ENCODE peak calls at places on chromosomes 6 and 20, in nine cellular contexts. One of them, this sample, is unnamed.

GRCh38 chr20:52379723-52380336 is 188.3 kb upstream of the ZFP64 start:
- DNase-seq in AG09309: no peak
- DNase-seq in sigmoid colon: no peak
- DNase-seq in foreskin keratinocyte: no peak
- DNase-seq in omental fat pad: no peak
- DNase-seq in astrocyte of the spinal cord: peak
- DNase-seq in pancreas: peak
- DNase-seq in tibial artery: peak
- DNase-seq in upper lobe of right lung: peak
- DNase-seq in this sample: peak

GRCh38 chr6:170344631-170345576 is 38.3 kb downstream of the FAM120B start:
- DNase-seq in sigmoid colon: no peak
- DNase-seq in AG09309: peak
- DNase-seq in pancreas: no peak
- DNase-seq in omental fat pad: no peak
- DNase-seq in upper lobe of right lung: no peak
- DNase-seq in tibial artery: no peak
- DNase-seq in astrocyte of the spinal cord: peak
- DNase-seq in foreskin keratinocyte: peak
- DNase-seq in this sample: peak

GRCh38 chr6:41505084-41506049 is 40.8 kb upstream of the FOXP4 start:
- DNase-seq in astrocyte of the spinal cord: peak
- DNase-seq in AG09309: peak
- DNase-seq in tibial artery: peak
- DNase-seq in pancreas: peak
- DNase-seq in upper lobe of right lung: peak
- DNase-seq in omental fat pad: no peak
- DNase-seq in foreskin keratinocyte: no peak
- DNase-seq in sigmoid colon: peak
- DNase-seq in this sample: no peak

GRCh38 chr6:45650527-45651135 is 272.9 kb upstream of the SUPT3H start:
- DNase-seq in upper lobe of right lung: no peak
- DNase-seq in omental fat pad: no peak
- DNase-seq in foreskin keratinocyte: peak
- DNase-seq in tibial artery: no peak
- DNase-seq in astrocyte of the spinal cord: peak
- DNase-seq in pancreas: no peak
- DNase-seq in AG09309: no peak
- DNase-seq in sigmoid colon: no peak
- DNase-seq in this sample: peak

GRCh38 chr20:50049442-50050026 is 63.4 kb downstream of the UBE2V1 start:
- DNase-seq in omental fat pad: no peak
- DNase-seq in pancreas: no peak
- DNase-seq in AG09309: no peak
- DNase-seq in upper lobe of right lung: no peak
- DNase-seq in astrocyte of the spinal cord: no peak
- DNase-seq in foreskin keratinocyte: no peak
- DNase-seq in tibial artery: no peak
- DNase-seq in sigmoid colon: no peak
- DNase-seq in this sample: no peak

GRCh38 chr6:30441171-30441570 is 48.1 kb upstream of the HLA-E start:
- DNase-seq in pancreas: no peak
- DNase-seq in tibial artery: no peak
- DNase-seq in AG09309: no peak
- DNase-seq in astrocyte of the spinal cord: no peak
- DNase-seq in upper lobe of right lung: no peak
- DNase-seq in omental fat pad: no peak
- DNase-seq in sigmoid colon: no peak
- DNase-seq in foreskin keratinocyte: peak
- DNase-seq in this sample: peak

GRCh38 chr6:21987501-21987957 is 309.3 kb downstream of the PRL start:
- DNase-seq in tibial artery: peak
- DNase-seq in pancreas: peak
- DNase-seq in sigmoid colon: peak
- DNase-seq in upper lobe of right lung: no peak
- DNase-seq in astrocyte of the spinal cord: peak
- DNase-seq in AG09309: peak
- DNase-seq in foreskin keratinocyte: peak
- DNase-seq in omental fat pad: peak
- DNase-seq in this sample: peak

GRCh38 chr6:68026483-68026882 is 608.6 kb upstream of the ADGRB3 start:
- DNase-seq in astrocyte of the spinal cord: no peak
- DNase-seq in pancreas: no peak
- DNase-seq in AG09309: no peak
- DNase-seq in omental fat pad: no peak
- DNase-seq in upper lobe of right lung: no peak
- DNase-seq in tibial artery: no peak
- DNase-seq in foreskin keratinocyte: no peak
- DNase-seq in sigmoid colon: no peak
- DNase-seq in this sample: no peak

GRCh38 chr20:2146080-2146867 is 44.6 kb downstream of the STK35 start:
- DNase-seq in pancreas: no peak
- DNase-seq in omental fat pad: no peak
- DNase-seq in tibial artery: no peak
- DNase-seq in sigmoid colon: no peak
- DNase-seq in upper lobe of right lung: no peak
- DNase-seq in AG09309: no peak
- DNase-seq in foreskin keratinocyte: no peak
- DNase-seq in astrocyte of the spinal cord: no peak
- DNase-seq in this sample: no peak

GRCh38 chr6:168301648-168302398 is 17.8 kb downstream of the DACT2 start:
- DNase-seq in omental fat pad: no peak
- DNase-seq in AG09309: no peak
- DNase-seq in foreskin keratinocyte: no peak
- DNase-seq in sigmoid colon: no peak
- DNase-seq in upper lobe of right lung: no peak
- DNase-seq in astrocyte of the spinal cord: no peak
- DNase-seq in tibial artery: no peak
- DNase-seq in pancreas: no peak
- DNase-seq in this sample: no peak

GRCh38 chr6:159989882-159990480 is 21.1 kb downstream of the IGF2R start:
- DNase-seq in omental fat pad: no peak
- DNase-seq in AG09309: no peak
- DNase-seq in pancreas: no peak
- DNase-seq in tibial artery: no peak
- DNase-seq in foreskin keratinocyte: no peak
- DNase-seq in sigmoid colon: no peak
- DNase-seq in astrocyte of the spinal cord: peak
- DNase-seq in upper lobe of right lung: no peak
- DNase-seq in this sample: peak

GRCh38 chr6:46490425-46491200 is 636 bp downstream of the RCAN2 start:
- DNase-seq in foreskin keratinocyte: no peak
- DNase-seq in omental fat pad: no peak
- DNase-seq in astrocyte of the spinal cord: no peak
- DNase-seq in sigmoid colon: peak
- DNase-seq in pancreas: peak
- DNase-seq in upper lobe of right lung: peak
- DNase-seq in tibial artery: peak
- DNase-seq in AG09309: no peak
- DNase-seq in this sample: no peak

GRCh38 chr20:33475381-33476160 is 14.3 kb upstream of the CBFA2T2 start:
- DNase-seq in tibial artery: no peak
- DNase-seq in astrocyte of the spinal cord: no peak
- DNase-seq in pancreas: no peak
- DNase-seq in AG09309: no peak
- DNase-seq in sigmoid colon: no peak
- DNase-seq in foreskin keratinocyte: no peak
- DNase-seq in upper lobe of right lung: no peak
- DNase-seq in omental fat pad: no peak
- DNase-seq in this sample: no peak

DNA sequence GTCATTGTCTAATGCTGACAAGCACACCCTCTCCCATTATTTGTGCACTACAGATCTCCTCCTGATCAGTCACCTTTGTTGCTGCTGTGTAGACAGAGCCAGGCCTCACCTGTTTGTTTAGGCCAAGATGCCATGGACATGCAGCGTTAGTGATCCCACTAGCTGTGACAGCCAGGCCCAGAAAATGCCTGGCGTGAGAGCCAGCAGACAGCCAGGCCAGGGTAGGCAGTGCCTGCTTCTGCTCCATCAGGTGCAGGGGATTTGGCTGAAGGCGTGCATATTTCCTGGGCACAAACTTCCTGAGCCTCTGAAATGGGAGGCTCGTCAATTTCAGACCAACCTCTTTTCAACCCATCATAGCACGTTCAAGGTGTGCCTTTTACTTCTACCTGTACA is 27.3 kb downstream of the MANBAL start:
- DNase-seq in tibial artery: no peak
- DNase-seq in AG09309: no peak
- DNase-seq in foreskin keratinocyte: no peak
- DNase-seq in omental fat pad: no peak
- DNase-seq in pancreas: no peak
- DNase-seq in upper lobe of right lung: no peak
- DNase-seq in astrocyte of the spinal cord: no peak
- DNase-seq in sigmoid colon: peak
- DNase-seq in this sample: no peak
- TF ChIP-seq CTCF in tibial artery: no peak
- TF ChIP-seq CTCF in AG09309: no peak
- TF ChIP-seq CTCF in foreskin keratinocyte: no peak
- TF ChIP-seq CTCF in omental fat pad: no peak
- TF ChIP-seq CTCF in pancreas: no peak
- TF ChIP-seq CTCF in upper lobe of right lung: no peak
- TF ChIP-seq CTCF in astrocyte of the spinal cord: no peak
- TF ChIP-seq CTCF in sigmoid colon: no peak
- TF ChIP-seq CTCF in this sample: no peak

GRCh38 chr6:132725947-132726607 is 12.2 kb upstream of the VNN1 start:
- DNase-seq in upper lobe of right lung: no peak
- DNase-seq in AG09309: no peak
- DNase-seq in sigmoid colon: no peak
- DNase-seq in tibial artery: no peak
- DNase-seq in pancreas: no peak
- DNase-seq in astrocyte of the spinal cord: no peak
- DNase-seq in omental fat pad: no peak
- DNase-seq in foreskin keratinocyte: no peak
- DNase-seq in this sample: no peak

GRCh38 chr6:132730560-132730959 is 16.7 kb upstream of the VNN1 start:
- DNase-seq in foreskin keratinocyte: no peak
- DNase-seq in sigmoid colon: no peak
- DNase-seq in omental fat pad: no peak
- DNase-seq in tibial artery: no peak
- DNase-seq in upper lobe of right lung: no peak
- DNase-seq in AG09309: no peak
- DNase-seq in pancreas: no peak
- DNase-seq in astrocyte of the spinal cord: peak
- DNase-seq in this sample: peak

GRCh38 chr6:132726608-132726975 is 12.7 kb upstream of the VNN1 start:
- DNase-seq in sigmoid colon: no peak
- DNase-seq in pancreas: no peak
- DNase-seq in AG09309: no peak
- DNase-seq in astrocyte of the spinal cord: no peak
- DNase-seq in foreskin keratinocyte: no peak
- DNase-seq in omental fat pad: no peak
- DNase-seq in tibial artery: no peak
- DNase-seq in upper lobe of right lung: no peak
- DNase-seq in this sample: no peak

GRCh38 chr6:132731086-132731485 is 17.2 kb upstream of the VNN1 start:
- DNase-seq in AG09309: no peak
- DNase-seq in omental fat pad: no peak
- DNase-seq in astrocyte of the spinal cord: peak
- DNase-seq in foreskin keratinocyte: no peak
- DNase-seq in tibial artery: no peak
- DNase-seq in sigmoid colon: no peak
- DNase-seq in pancreas: no peak
- DNase-seq in upper lobe of right lung: no peak
- DNase-seq in this sample: peak

DNA sequence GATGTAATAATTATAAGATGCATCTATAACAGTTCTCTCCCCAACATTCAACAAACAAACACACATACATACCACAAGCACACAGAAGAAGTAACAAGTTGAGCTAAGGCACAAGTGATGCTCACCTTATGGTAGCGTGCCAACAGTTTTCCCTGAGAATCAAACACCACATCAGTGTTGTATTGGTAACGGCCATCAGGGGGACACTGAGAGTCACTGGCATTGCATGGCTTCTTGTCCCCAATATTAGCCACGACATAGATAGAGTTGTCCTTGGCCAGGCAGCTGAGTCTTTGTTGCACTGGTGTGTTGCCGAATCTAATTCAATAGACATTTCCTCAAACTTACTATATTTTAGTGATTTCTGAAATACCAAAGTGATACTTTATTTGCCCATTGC is 14.8 kb upstream of the VNN1 start:
- DNase-seq in astrocyte of the spinal cord: no peak
- DNase-seq in sigmoid colon: no peak
- DNase-seq in pancreas: no peak
- DNase-seq in omental fat pad: no peak
- DNase-seq in foreskin keratinocyte: no peak
- DNase-seq in tibial artery: no peak
- DNase-seq in upper lobe of right lung: no peak
- DNase-seq in AG09309: no peak
- DNase-seq in this sample: no peak
- TF ChIP-seq CTCF in astrocyte of the spinal cord: no peak
- TF ChIP-seq CTCF in sigmoid colon: no peak
- TF ChIP-seq CTCF in pancreas: no peak
- TF ChIP-seq CTCF in omental fat pad: no peak
- TF ChIP-seq CTCF in foreskin keratinocyte: no peak
- TF ChIP-seq CTCF in tibial artery: no peak
- TF ChIP-seq CTCF in upper lobe of right lung: no peak
- TF ChIP-seq CTCF in AG09309: no peak
- TF ChIP-seq CTCF in this sample: no peak

GRCh38 chr20:21303061-21303871 is at the start of gene XRN2:
- DNase-seq in astrocyte of the spinal cord: peak
- DNase-seq in omental fat pad: peak
- DNase-seq in foreskin keratinocyte: peak
- DNase-seq in tibial artery: peak
- DNase-seq in AG09309: peak
- DNase-seq in pancreas: peak
- DNase-seq in upper lobe of right lung: peak
- DNase-seq in sigmoid colon: peak
- DNase-seq in this sample: peak
- TF ChIP-seq CTCF in astrocyte of the spinal cord: no peak
- TF ChIP-seq CTCF in omental fat pad: no peak
- TF ChIP-seq CTCF in foreskin keratinocyte: peak
- TF ChIP-seq CTCF in tibial artery: no peak
- TF ChIP-seq CTCF in AG09309: no peak
- TF ChIP-seq CTCF in pancreas: no peak
- TF ChIP-seq CTCF in upper lobe of right lung: no peak
- TF ChIP-seq CTCF in sigmoid colon: no peak
- TF ChIP-seq CTCF in this sample: peak

GRCh38 chr20:24781061-24781980 is 167.7 kb upstream of the CST7 start:
- DNase-seq in tibial artery: no peak
- DNase-seq in astrocyte of the spinal cord: peak
- DNase-seq in AG09309: no peak
- DNase-seq in foreskin keratinocyte: no peak
- DNase-seq in omental fat pad: no peak
- DNase-seq in sigmoid colon: peak
- DNase-seq in pancreas: no peak
- DNase-seq in upper lobe of right lung: peak
- DNase-seq in this sample: peak
- TF ChIP-seq CTCF in tibial artery: peak
- TF ChIP-seq CTCF in astrocyte of the spinal cord: peak
- TF ChIP-seq CTCF in AG09309: peak
- TF ChIP-seq CTCF in foreskin keratinocyte: peak
- TF ChIP-seq CTCF in omental fat pad: no peak
- TF ChIP-seq CTCF in sigmoid colon: no peak
- TF ChIP-seq CTCF in pancreas: no peak
- TF ChIP-seq CTCF in upper lobe of right lung: peak
- TF ChIP-seq CTCF in this sample: peak